ENCODE peak calls at places on chromosomes 6 and 20, in four cellular contexts. One of them, this sample, is unnamed. For H3K4me1, the result is how much of the 10 kb centered on the place peaks cover.

GRCh38 chr6:5162401-5162800 is 77.3 kb downstream of the PPP1R3G start:
- DNase-seq in mammary epithelial cell: no peak
- DNase-seq in fibroblast of lung: no peak
- DNase-seq in left lung: no peak
- DNase-seq in this sample: no peak

GRCh38 chr20:15196580-15197255 is 859.3 kb upstream of the FLRT3 start:
- DNase-seq in fibroblast of lung: no peak
- DNase-seq in left lung: no peak
- DNase-seq in mammary epithelial cell: no peak
- DNase-seq in this sample: no peak

GRCh38 chr20:10381477-10381876 is 52.5 kb downstream of the MKKS start:
- DNase-seq in mammary epithelial cell: no peak
- DNase-seq in left lung: no peak
- DNase-seq in fibroblast of lung: peak
- DNase-seq in this sample: no peak

GRCh38 chr20:36002855-36003254 is 34.5 kb downstream of the CNBD2 start:
- DNase-seq in left lung: no peak
- DNase-seq in mammary epithelial cell: no peak
- DNase-seq in fibroblast of lung: no peak
- DNase-seq in this sample: no peak

GRCh38 chr6:99612551-99613397 is 6.1 kb downstream of the PRDM13 start:
- DNase-seq in left lung: peak
- DNase-seq in mammary epithelial cell: no peak
- DNase-seq in fibroblast of lung: no peak
- DNase-seq in this sample: no peak

GRCh38 chr6:27238010-27238983 is 9.2 kb upstream of the PRSS16 start:
- DNase-seq in left lung: no peak
- DNase-seq in fibroblast of lung: no peak
- DNase-seq in mammary epithelial cell: peak
- DNase-seq in this sample: no peak

GRCh38 chr6:144362042-144363018 is 77.2 kb downstream of the UTRN start:
- DNase-seq in left lung: no peak
- DNase-seq in fibroblast of lung: peak
- DNase-seq in mammary epithelial cell: no peak
- DNase-seq in this sample: no peak

GRCh38 chr6:38603492-38603891 is 36.2 kb downstream of the BTBD9 start:
- DNase-seq in left lung: no peak
- DNase-seq in mammary epithelial cell: no peak
- DNase-seq in fibroblast of lung: no peak
- DNase-seq in this sample: no peak

GRCh38 chr6:164693934-164694333 is 615.5 kb downstream of the C6orf118 start:
- DNase-seq in fibroblast of lung: peak
- DNase-seq in left lung: no peak
- DNase-seq in mammary epithelial cell: no peak
- DNase-seq in this sample: no peak

GRCh38 chr20:59920944-59921343 is 12.5 kb downstream of the SYCP2 start:
- DNase-seq in left lung: no peak
- DNase-seq in mammary epithelial cell: no peak
- DNase-seq in fibroblast of lung: no peak
- DNase-seq in this sample: no peak

GRCh38 chr6:28218312-28219248 is 6.5 kb upstream of the ZSCAN9 start:
- DNase-seq in mammary epithelial cell: peak
- DNase-seq in left lung: peak
- DNase-seq in fibroblast of lung: peak
- DNase-seq in this sample: no peak

GRCh38 chr6:111154981-111155380 is 67.7 kb downstream of the SLC16A10 start:
- DNase-seq in left lung: no peak
- DNase-seq in mammary epithelial cell: no peak
- DNase-seq in fibroblast of lung: no peak
- DNase-seq in this sample: no peak

GRCh38 chr20:35910254-35910653 is 44.0 kb downstream of the SCAND1 start:
- DNase-seq in left lung: no peak
- DNase-seq in fibroblast of lung: no peak
- DNase-seq in mammary epithelial cell: no peak
- DNase-seq in this sample: no peak

GRCh38 chr6:153024401-153025017 is 22.0 kb upstream of the MTRF1L start:
- DNase-seq in left lung: no peak
- DNase-seq in fibroblast of lung: peak
- DNase-seq in mammary epithelial cell: peak
- DNase-seq in this sample: peak

GRCh38 chr6:76840865-76841264 is 622.4 kb downstream of the HTR1B start:
- DNase-seq in fibroblast of lung: no peak
- DNase-seq in mammary epithelial cell: no peak
- DNase-seq in left lung: no peak
- DNase-seq in this sample: no peak

GRCh38 chr6:124882580-124883393 is 79.5 kb upstream of the RNF217 start:
- DNase-seq in fibroblast of lung: peak
- DNase-seq in left lung: no peak
- DNase-seq in mammary epithelial cell: peak
- DNase-seq in this sample: no peak

GRCh38 chr6:35305117-35305516 is 7.5 kb downstream of the DEF6 start:
- DNase-seq in mammary epithelial cell: no peak
- DNase-seq in fibroblast of lung: no peak
- DNase-seq in left lung: no peak
- DNase-seq in this sample: no peak

GRCh38 chr6:5671162-5671561 is 335.6 kb downstream of the NRN1 start:
- DNase-seq in left lung: no peak
- DNase-seq in mammary epithelial cell: peak
- DNase-seq in fibroblast of lung: peak
- DNase-seq in this sample: no peak

GRCh38 chr6:89023591-89024441 is 56.7 kb upstream of the PNRC1 start:
- DNase-seq in left lung: no peak
- DNase-seq in fibroblast of lung: peak
- DNase-seq in mammary epithelial cell: peak
- DNase-seq in this sample: no peak

GRCh38 chr6:125454351-125454750 is 152.6 kb upstream of the HDDC2 start:
- DNase-seq in mammary epithelial cell: no peak
- DNase-seq in left lung: no peak
- DNase-seq in fibroblast of lung: no peak
- DNase-seq in this sample: no peak

DNA sequence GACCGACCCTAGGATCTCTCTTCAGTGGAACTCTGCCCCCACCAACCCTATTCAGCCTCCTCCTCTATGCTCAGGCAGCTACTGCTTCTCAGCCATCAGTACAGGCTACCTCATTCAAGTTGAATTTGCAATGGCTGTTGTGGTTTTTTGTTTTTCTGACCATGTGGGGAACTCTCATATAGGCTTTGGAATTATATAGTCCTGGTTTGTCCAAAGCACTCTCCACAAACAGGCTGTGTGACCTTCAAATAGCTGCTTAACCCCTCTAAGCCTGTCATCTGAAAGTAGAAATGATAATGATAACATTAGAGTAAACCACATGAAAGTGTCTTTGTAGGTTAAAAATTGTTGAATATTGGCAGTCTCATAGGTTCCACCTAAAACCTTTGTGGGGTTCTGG is 80.3 kb downstream of the UNC5CL start:
- DNase-seq in left lung: no peak
- DNase-seq in mammary epithelial cell: no peak
- DNase-seq in fibroblast of lung: peak
- DNase-seq in this sample: no peak
- H3K4me1 ChIP-seq in left lung: under half
- H3K4me1 ChIP-seq in mammary epithelial cell: half or more
- H3K4me1 ChIP-seq in fibroblast of lung: under half
- H3K4me1 ChIP-seq in this sample: under half

GRCh38 chr20:38149880-38150594 is 15.0 kb downstream of the TGM2 start:
- DNase-seq in mammary epithelial cell: no peak
- DNase-seq in left lung: no peak
- DNase-seq in fibroblast of lung: no peak
- DNase-seq in this sample: no peak

GRCh38 chr20:38147751-38148150 is 17.3 kb downstream of the TGM2 start:
- DNase-seq in fibroblast of lung: no peak
- DNase-seq in left lung: no peak
- DNase-seq in mammary epithelial cell: no peak
- DNase-seq in this sample: no peak

GRCh38 chr20:38146628-38147027 is 18.4 kb downstream of the TGM2 start:
- DNase-seq in fibroblast of lung: no peak
- DNase-seq in left lung: no peak
- DNase-seq in mammary epithelial cell: no peak
- DNase-seq in this sample: no peak

GRCh38 chr20:38147166-38147565 is 17.9 kb downstream of the TGM2 start:
- DNase-seq in mammary epithelial cell: no peak
- DNase-seq in left lung: no peak
- DNase-seq in fibroblast of lung: no peak
- DNase-seq in this sample: no peak

DNA sequence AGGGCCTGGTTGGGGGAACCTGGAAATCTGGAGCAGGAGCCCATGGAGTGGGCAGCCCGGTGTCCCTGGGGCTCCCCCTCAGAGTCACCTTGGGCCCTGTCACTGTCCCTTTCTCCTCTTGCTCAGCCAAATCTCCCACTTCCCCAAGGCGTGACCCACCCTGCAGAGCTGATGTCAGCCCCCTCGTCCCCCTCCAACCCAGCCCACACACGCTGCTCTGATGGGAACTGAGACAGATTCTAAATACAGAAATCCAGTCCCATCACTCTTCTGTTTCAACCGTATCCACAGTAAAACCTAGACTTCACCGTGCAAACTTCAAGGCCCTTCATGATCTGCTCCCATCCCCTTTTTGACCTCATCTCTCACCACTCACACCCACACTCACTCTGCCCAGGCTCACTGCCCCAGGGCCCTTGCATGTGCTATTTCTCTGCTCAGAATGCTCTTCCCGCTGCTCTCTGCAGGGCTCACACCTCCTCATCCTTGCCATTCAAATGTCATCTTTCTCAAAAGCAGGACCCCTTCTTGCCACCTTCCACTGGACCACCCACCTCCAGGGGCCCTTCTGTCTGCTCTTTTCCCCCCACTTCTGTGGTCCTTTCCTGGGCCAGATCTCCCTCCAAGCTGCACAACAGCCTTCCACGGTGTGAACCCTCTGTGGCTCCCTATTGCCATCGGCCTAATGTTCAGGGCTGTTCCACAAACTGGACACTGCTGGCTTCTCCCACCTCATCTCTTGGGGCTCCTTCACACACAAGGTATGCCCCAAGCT is 16.6 kb downstream of the TGM2 start:
- DNase-seq in fibroblast of lung: no peak
- DNase-seq in left lung: no peak
- DNase-seq in mammary epithelial cell: no peak
- DNase-seq in this sample: no peak
- H3K4me1 ChIP-seq in fibroblast of lung: under half
- H3K4me1 ChIP-seq in left lung: under half
- H3K4me1 ChIP-seq in mammary epithelial cell: under half
- H3K4me1 ChIP-seq in this sample: under half

GRCh38 chr6:2853766-2854393 is 12.2 kb upstream of the SERPINB1 start:
- DNase-seq in mammary epithelial cell: peak
- DNase-seq in fibroblast of lung: peak
- DNase-seq in left lung: no peak
- DNase-seq in this sample: peak
- H3K4me1 ChIP-seq in mammary epithelial cell: under half
- H3K4me1 ChIP-seq in fibroblast of lung: under half
- H3K4me1 ChIP-seq in left lung: under half
- H3K4me1 ChIP-seq in this sample: half or more

DNA sequence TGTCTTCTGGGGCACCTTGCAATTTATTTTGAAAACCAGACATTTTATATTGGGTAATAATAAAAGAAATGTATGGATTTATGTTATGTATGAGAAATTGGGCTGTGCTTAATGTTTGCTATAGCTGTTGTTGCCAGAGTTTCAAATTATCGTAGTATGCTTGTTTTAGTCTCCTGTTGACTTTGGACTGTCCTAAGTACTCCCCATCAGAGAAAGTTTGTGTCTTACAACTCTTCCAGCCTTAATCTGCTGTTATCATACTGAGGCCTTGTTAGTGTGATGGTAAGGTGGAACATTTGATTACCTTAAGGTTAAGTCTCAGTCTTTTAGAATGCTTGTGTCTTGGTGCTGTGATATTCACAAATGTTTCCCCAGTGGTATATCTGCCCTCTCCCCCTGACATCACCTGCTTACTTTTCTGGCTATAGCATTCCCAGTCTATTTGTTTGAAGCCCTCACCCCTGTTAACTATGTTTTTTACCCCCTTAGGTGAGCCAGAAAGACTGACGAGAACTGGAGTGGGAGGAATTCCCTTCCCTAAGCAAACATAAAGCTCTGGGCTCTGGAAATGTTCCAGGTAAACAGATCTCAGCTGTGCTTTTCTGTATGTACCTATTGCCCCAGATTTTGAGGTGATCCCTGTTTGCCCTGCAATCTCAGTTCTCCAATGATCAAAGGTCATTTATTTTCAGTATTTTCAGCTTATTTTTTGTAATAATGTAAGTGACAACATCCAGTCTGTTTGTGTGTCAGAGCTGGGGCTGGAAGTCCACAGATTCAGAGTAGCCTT is 581.1 kb upstream of the CITED2 start:
- DNase-seq in left lung: no peak
- DNase-seq in mammary epithelial cell: no peak
- DNase-seq in fibroblast of lung: no peak
- DNase-seq in this sample: no peak
- H3K4me1 ChIP-seq in left lung: under half
- H3K4me1 ChIP-seq in mammary epithelial cell: under half
- H3K4me1 ChIP-seq in fibroblast of lung: under half
- H3K4me1 ChIP-seq in this sample: under half

GRCh38 chr6:118509009-118509617 is 39.0 kb upstream of the PLN start:
- DNase-seq in left lung: no peak
- DNase-seq in mammary epithelial cell: no peak
- DNase-seq in fibroblast of lung: peak
- DNase-seq in this sample: no peak
- H3K4me1 ChIP-seq in left lung: under half
- H3K4me1 ChIP-seq in mammary epithelial cell: under half
- H3K4me1 ChIP-seq in fibroblast of lung: under half
- H3K4me1 ChIP-seq in this sample: under half

GRCh38 chr6:75609639-75610590 is 8.2 kb downstream of the SENP6 start:
- DNase-seq in mammary epithelial cell: peak
- DNase-seq in left lung: no peak
- DNase-seq in fibroblast of lung: peak
- DNase-seq in this sample: no peak
- H3K4me1 ChIP-seq in mammary epithelial cell: under half
- H3K4me1 ChIP-seq in left lung: under half
- H3K4me1 ChIP-seq in fibroblast of lung: under half
- H3K4me1 ChIP-seq in this sample: under half

GRCh38 chr6:43776799-43777776 is 7.1 kb downstream of the VEGFA start:
- DNase-seq in mammary epithelial cell: no peak
- DNase-seq in left lung: no peak
- DNase-seq in fibroblast of lung: no peak
- DNase-seq in this sample: no peak

GRCh38 chr6:43778131-43778857 is 8.3 kb downstream of the VEGFA start:
- DNase-seq in left lung: no peak
- DNase-seq in fibroblast of lung: no peak
- DNase-seq in mammary epithelial cell: no peak
- DNase-seq in this sample: no peak

GRCh38 chr6:43774776-43775583 is 5.0 kb downstream of the VEGFA start:
- DNase-seq in left lung: peak
- DNase-seq in mammary epithelial cell: peak
- DNase-seq in fibroblast of lung: peak
- DNase-seq in this sample: peak

GRCh38 chr6:43773981-43774775 is 4.2 kb downstream of the VEGFA start:
- DNase-seq in left lung: no peak
- DNase-seq in fibroblast of lung: no peak
- DNase-seq in mammary epithelial cell: no peak
- DNase-seq in this sample: no peak

GRCh38 chr6:43776115-43776798 is 6.2 kb downstream of the VEGFA start:
- DNase-seq in left lung: no peak
- DNase-seq in fibroblast of lung: no peak
- DNase-seq in mammary epithelial cell: no peak
- DNase-seq in this sample: no peak
- H3K4me1 ChIP-seq in left lung: under half
- H3K4me1 ChIP-seq in fibroblast of lung: under half
- H3K4me1 ChIP-seq in mammary epithelial cell: under half
- H3K4me1 ChIP-seq in this sample: under half

GRCh38 chr6:122459240-122459639 is 12.4 kb downstream of the SERINC1 start:
- DNase-seq in fibroblast of lung: no peak
- DNase-seq in left lung: no peak
- DNase-seq in mammary epithelial cell: peak
- DNase-seq in this sample: no peak
- H3K4me1 ChIP-seq in fibroblast of lung: under half
- H3K4me1 ChIP-seq in left lung: under half
- H3K4me1 ChIP-seq in mammary epithelial cell: under half
- H3K4me1 ChIP-seq in this sample: under half